ENCODE peak calls at places on chromosomes 2 and 18, in nine cellular contexts. One of them, this sample, is unnamed.

GRCh38 chr2:189015378-189015777 is 41.2 kb downstream of the COL3A1 start:
- DNase-seq in epithelial cell of prostate: no peak
- DNase-seq in RWPE1: no peak
- DNase-seq in HL-60: no peak
- DNase-seq in CD4-positive, alpha-beta T cell: no peak
- DNase-seq in IMR-90: no peak
- DNase-seq in CD8-positive, alpha-beta T cell: no peak
- DNase-seq in astrocyte: no peak
- DNase-seq in Karpas-422: no peak
- DNase-seq in this sample: no peak

GRCh38 chr2:56185582-56186046 is 1.8 kb downstream of the CCDC85A start:
- DNase-seq in epithelial cell of prostate: no peak
- DNase-seq in CD4-positive, alpha-beta T cell: no peak
- DNase-seq in IMR-90: no peak
- DNase-seq in Karpas-422: no peak
- DNase-seq in RWPE1: no peak
- DNase-seq in CD8-positive, alpha-beta T cell: no peak
- DNase-seq in HL-60: no peak
- DNase-seq in astrocyte: peak
- DNase-seq in this sample: no peak

GRCh38 chr18:77140030-77140429 is 7.4 kb upstream of the MBP start:
- DNase-seq in IMR-90: no peak
- DNase-seq in epithelial cell of prostate: no peak
- DNase-seq in Karpas-422: no peak
- DNase-seq in HL-60: peak
- DNase-seq in astrocyte: no peak
- DNase-seq in RWPE1: no peak
- DNase-seq in CD8-positive, alpha-beta T cell: no peak
- DNase-seq in CD4-positive, alpha-beta T cell: no peak
- DNase-seq in this sample: no peak

GRCh38 chr2:228135300-228135699 is 46.2 kb downstream of the SPHKAP start:
- DNase-seq in CD8-positive, alpha-beta T cell: no peak
- DNase-seq in HL-60: no peak
- DNase-seq in epithelial cell of prostate: no peak
- DNase-seq in Karpas-422: no peak
- DNase-seq in CD4-positive, alpha-beta T cell: no peak
- DNase-seq in IMR-90: no peak
- DNase-seq in astrocyte: no peak
- DNase-seq in RWPE1: no peak
- DNase-seq in this sample: no peak

GRCh38 chr2:120759543-120760331 is 24.1 kb downstream of the GLI2 start:
- DNase-seq in CD8-positive, alpha-beta T cell: no peak
- DNase-seq in RWPE1: no peak
- DNase-seq in astrocyte: no peak
- DNase-seq in HL-60: no peak
- DNase-seq in IMR-90: no peak
- DNase-seq in CD4-positive, alpha-beta T cell: no peak
- DNase-seq in epithelial cell of prostate: no peak
- DNase-seq in Karpas-422: no peak
- DNase-seq in this sample: no peak

GRCh38 chr2:241595600-241596140 is 37.1 kb downstream of the BOK start:
- DNase-seq in RWPE1: no peak
- DNase-seq in IMR-90: no peak
- DNase-seq in astrocyte: no peak
- DNase-seq in HL-60: no peak
- DNase-seq in CD4-positive, alpha-beta T cell: no peak
- DNase-seq in CD8-positive, alpha-beta T cell: no peak
- DNase-seq in epithelial cell of prostate: no peak
- DNase-seq in Karpas-422: no peak
- DNase-seq in this sample: peak

GRCh38 chr2:10039658-10040410 is 3.5 kb upstream of the KLF11 start:
- DNase-seq in CD8-positive, alpha-beta T cell: no peak
- DNase-seq in astrocyte: no peak
- DNase-seq in epithelial cell of prostate: no peak
- DNase-seq in HL-60: no peak
- DNase-seq in IMR-90: no peak
- DNase-seq in CD4-positive, alpha-beta T cell: no peak
- DNase-seq in RWPE1: no peak
- DNase-seq in Karpas-422: no peak
- DNase-seq in this sample: no peak

GRCh38 chr18:12397793-12398192 is 9.9 kb upstream of the PRELID3A start:
- DNase-seq in IMR-90: no peak
- DNase-seq in epithelial cell of prostate: no peak
- DNase-seq in CD4-positive, alpha-beta T cell: no peak
- DNase-seq in astrocyte: no peak
- DNase-seq in Karpas-422: no peak
- DNase-seq in CD8-positive, alpha-beta T cell: no peak
- DNase-seq in HL-60: no peak
- DNase-seq in RWPE1: no peak
- DNase-seq in this sample: no peak

GRCh38 chr2:92074549-92074898 is 2796.7 kb upstream of the TEKT4 start:
- DNase-seq in epithelial cell of prostate: no peak
- DNase-seq in CD8-positive, alpha-beta T cell: no peak
- DNase-seq in HL-60: no peak
- DNase-seq in CD4-positive, alpha-beta T cell: no peak
- DNase-seq in Karpas-422: no peak
- DNase-seq in IMR-90: no peak
- DNase-seq in RWPE1: no peak
- DNase-seq in astrocyte: no peak
- DNase-seq in this sample: no peak

GRCh38 chr2:92072461-92073035 is 2798.7 kb upstream of the TEKT4 start:
- DNase-seq in epithelial cell of prostate: no peak
- DNase-seq in Karpas-422: no peak
- DNase-seq in RWPE1: no peak
- DNase-seq in HL-60: no peak
- DNase-seq in CD8-positive, alpha-beta T cell: no peak
- DNase-seq in IMR-90: no peak
- DNase-seq in CD4-positive, alpha-beta T cell: no peak
- DNase-seq in astrocyte: no peak
- DNase-seq in this sample: no peak

GRCh38 chr2:92073036-92073814 is 2798.0 kb upstream of the TEKT4 start:
- DNase-seq in epithelial cell of prostate: no peak
- DNase-seq in CD8-positive, alpha-beta T cell: no peak
- DNase-seq in Karpas-422: no peak
- DNase-seq in HL-60: no peak
- DNase-seq in CD4-positive, alpha-beta T cell: no peak
- DNase-seq in IMR-90: no peak
- DNase-seq in astrocyte: no peak
- DNase-seq in RWPE1: no peak
- DNase-seq in this sample: no peak

GRCh38 chr2:92073815-92074548 is 2797.2 kb upstream of the TEKT4 start:
- DNase-seq in epithelial cell of prostate: no peak
- DNase-seq in CD4-positive, alpha-beta T cell: no peak
- DNase-seq in astrocyte: no peak
- DNase-seq in CD8-positive, alpha-beta T cell: no peak
- DNase-seq in RWPE1: no peak
- DNase-seq in HL-60: no peak
- DNase-seq in Karpas-422: no peak
- DNase-seq in IMR-90: no peak
- DNase-seq in this sample: no peak
- H3K27ac ChIP-seq in epithelial cell of prostate: no peak
- H3K27ac ChIP-seq in CD4-positive, alpha-beta T cell: no peak
- H3K27ac ChIP-seq in astrocyte: no peak
- H3K27ac ChIP-seq in CD8-positive, alpha-beta T cell: no peak
- H3K27ac ChIP-seq in RWPE1: no peak
- H3K27ac ChIP-seq in HL-60: no peak
- H3K27ac ChIP-seq in Karpas-422: no peak
- H3K27ac ChIP-seq in IMR-90: no peak
- H3K27ac ChIP-seq in this sample: no peak

GRCh38 chr2:166230024-166230723 is 102.4 kb upstream of the SCN1A start:
- DNase-seq in CD8-positive, alpha-beta T cell: no peak
- DNase-seq in astrocyte: peak
- DNase-seq in RWPE1: no peak
- DNase-seq in CD4-positive, alpha-beta T cell: no peak
- DNase-seq in HL-60: no peak
- DNase-seq in epithelial cell of prostate: no peak
- DNase-seq in Karpas-422: no peak
- DNase-seq in IMR-90: peak
- DNase-seq in this sample: no peak

GRCh38 chr2:166233244-166233643 is 105.4 kb upstream of the SCN1A start:
- DNase-seq in CD4-positive, alpha-beta T cell: no peak
- DNase-seq in HL-60: no peak
- DNase-seq in IMR-90: no peak
- DNase-seq in RWPE1: no peak
- DNase-seq in astrocyte: no peak
- DNase-seq in CD8-positive, alpha-beta T cell: no peak
- DNase-seq in epithelial cell of prostate: no peak
- DNase-seq in Karpas-422: no peak
- DNase-seq in this sample: no peak

GRCh38 chr2:166238176-166238575 is 110.4 kb upstream of the SCN1A start:
- DNase-seq in Karpas-422: no peak
- DNase-seq in CD8-positive, alpha-beta T cell: no peak
- DNase-seq in IMR-90: peak
- DNase-seq in epithelial cell of prostate: no peak
- DNase-seq in HL-60: no peak
- DNase-seq in astrocyte: no peak
- DNase-seq in RWPE1: no peak
- DNase-seq in CD4-positive, alpha-beta T cell: no peak
- DNase-seq in this sample: no peak

GRCh38 chr2:166230724-166231070 is 102.9 kb upstream of the SCN1A start:
- DNase-seq in RWPE1: no peak
- DNase-seq in IMR-90: no peak
- DNase-seq in astrocyte: no peak
- DNase-seq in epithelial cell of prostate: no peak
- DNase-seq in CD8-positive, alpha-beta T cell: no peak
- DNase-seq in HL-60: no peak
- DNase-seq in CD4-positive, alpha-beta T cell: no peak
- DNase-seq in Karpas-422: no peak
- DNase-seq in this sample: no peak

DNA sequence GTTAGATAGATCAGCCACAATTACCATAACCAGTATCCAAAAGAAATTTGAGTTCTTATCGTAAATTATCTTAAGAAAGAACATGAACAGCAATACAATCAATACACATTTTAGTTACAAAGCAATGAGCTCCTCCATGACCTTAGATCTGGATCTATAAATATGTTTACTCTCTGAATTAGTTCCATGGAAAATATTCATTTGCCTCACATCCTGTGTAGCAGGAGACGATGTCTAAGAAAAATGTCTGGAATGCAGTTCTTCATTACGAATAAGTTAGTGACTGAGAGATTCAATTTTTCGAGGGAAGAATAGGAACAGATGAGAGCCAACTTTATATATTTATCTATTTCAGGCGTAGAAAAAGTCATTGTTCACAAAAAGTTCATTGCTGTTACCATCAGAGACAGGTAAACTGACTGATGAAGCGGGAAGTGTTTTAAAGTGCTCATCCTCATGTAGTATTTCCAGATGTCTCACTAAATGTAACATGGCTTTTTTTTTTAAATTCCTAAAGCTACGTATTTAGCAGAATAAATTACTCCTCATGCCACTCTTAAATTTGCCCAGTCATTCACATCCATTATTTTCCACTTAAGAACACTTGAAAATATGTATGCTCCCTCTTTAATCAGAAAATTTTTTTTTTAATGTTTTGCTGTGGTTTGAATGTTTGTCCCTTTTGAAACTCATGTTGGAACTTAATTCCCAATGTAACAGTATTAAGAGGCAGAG is 106.5 kb upstream of the SCN1A start:
- DNase-seq in CD8-positive, alpha-beta T cell: no peak
- DNase-seq in CD4-positive, alpha-beta T cell: no peak
- DNase-seq in RWPE1: peak
- DNase-seq in IMR-90: peak
- DNase-seq in epithelial cell of prostate: no peak
- DNase-seq in Karpas-422: no peak
- DNase-seq in astrocyte: peak
- DNase-seq in HL-60: no peak
- DNase-seq in this sample: no peak
- H3K27ac ChIP-seq in CD8-positive, alpha-beta T cell: no peak
- H3K27ac ChIP-seq in CD4-positive, alpha-beta T cell: no peak
- H3K27ac ChIP-seq in RWPE1: no peak
- H3K27ac ChIP-seq in IMR-90: peak
- H3K27ac ChIP-seq in epithelial cell of prostate: peak
- H3K27ac ChIP-seq in Karpas-422: no peak
- H3K27ac ChIP-seq in astrocyte: peak
- H3K27ac ChIP-seq in HL-60: no peak
- H3K27ac ChIP-seq in this sample: no peak

GRCh38 chr2:169775765-169776482 is 22.7 kb upstream of the SSB start:
- DNase-seq in HL-60: no peak
- DNase-seq in CD4-positive, alpha-beta T cell: no peak
- DNase-seq in CD8-positive, alpha-beta T cell: no peak
- DNase-seq in epithelial cell of prostate: no peak
- DNase-seq in IMR-90: peak
- DNase-seq in Karpas-422: no peak
- DNase-seq in astrocyte: peak
- DNase-seq in RWPE1: no peak
- DNase-seq in this sample: no peak

GRCh38 chr2:169782513-169782912 is 16.2 kb upstream of the SSB start:
- DNase-seq in IMR-90: no peak
- DNase-seq in CD4-positive, alpha-beta T cell: no peak
- DNase-seq in Karpas-422: no peak
- DNase-seq in RWPE1: no peak
- DNase-seq in epithelial cell of prostate: no peak
- DNase-seq in CD8-positive, alpha-beta T cell: no peak
- DNase-seq in astrocyte: no peak
- DNase-seq in HL-60: no peak
- DNase-seq in this sample: no peak

GRCh38 chr2:169778421-169778820 is 20.2 kb upstream of the SSB start:
- DNase-seq in Karpas-422: no peak
- DNase-seq in IMR-90: no peak
- DNase-seq in HL-60: no peak
- DNase-seq in RWPE1: no peak
- DNase-seq in CD8-positive, alpha-beta T cell: no peak
- DNase-seq in astrocyte: no peak
- DNase-seq in CD4-positive, alpha-beta T cell: no peak
- DNase-seq in epithelial cell of prostate: no peak
- DNase-seq in this sample: no peak

GRCh38 chr2:169776483-169776802 is 22.2 kb upstream of the SSB start:
- DNase-seq in astrocyte: peak
- DNase-seq in CD8-positive, alpha-beta T cell: no peak
- DNase-seq in IMR-90: peak
- DNase-seq in Karpas-422: no peak
- DNase-seq in RWPE1: no peak
- DNase-seq in CD4-positive, alpha-beta T cell: no peak
- DNase-seq in HL-60: no peak
- DNase-seq in epithelial cell of prostate: no peak
- DNase-seq in this sample: no peak

DNA sequence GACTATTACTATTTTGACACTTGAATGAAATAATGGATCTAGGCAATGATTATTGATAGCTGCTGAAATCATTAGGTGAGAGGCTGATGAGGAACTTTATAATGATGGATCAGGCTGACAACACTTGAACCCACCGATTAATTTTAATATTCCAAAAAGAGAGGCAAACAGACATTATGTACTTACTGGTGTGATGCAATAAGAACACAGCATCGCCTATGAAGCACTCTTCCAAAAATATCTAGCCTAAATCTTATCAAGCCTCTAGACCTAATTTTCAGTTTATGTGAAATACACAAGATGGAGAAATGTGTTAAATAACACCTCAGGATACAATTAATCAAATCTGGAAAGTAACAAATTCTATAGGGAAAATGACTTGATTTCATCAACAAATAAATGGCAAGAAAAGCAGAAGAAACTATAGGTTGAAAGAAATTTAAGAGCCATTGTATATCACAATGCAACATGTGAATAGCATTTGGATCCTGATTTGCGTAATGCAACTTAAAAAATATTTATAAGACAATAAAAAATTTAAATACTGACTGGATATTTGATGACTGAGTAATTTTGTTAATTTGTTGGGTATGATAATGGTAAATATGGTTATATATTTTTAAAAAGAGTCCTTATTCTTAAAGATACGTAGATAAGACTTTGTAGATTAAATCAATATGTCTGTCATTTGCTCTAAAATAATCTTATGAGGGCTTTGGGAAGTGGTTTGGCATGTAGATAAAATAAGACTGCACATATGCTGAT is 17.2 kb upstream of the SSB start:
- DNase-seq in RWPE1: no peak
- DNase-seq in HL-60: no peak
- DNase-seq in Karpas-422: no peak
- DNase-seq in IMR-90: no peak
- DNase-seq in CD8-positive, alpha-beta T cell: no peak
- DNase-seq in astrocyte: no peak
- DNase-seq in CD4-positive, alpha-beta T cell: no peak
- DNase-seq in epithelial cell of prostate: no peak
- DNase-seq in this sample: no peak
- H3K27ac ChIP-seq in RWPE1: no peak
- H3K27ac ChIP-seq in HL-60: no peak
- H3K27ac ChIP-seq in Karpas-422: no peak
- H3K27ac ChIP-seq in IMR-90: no peak
- H3K27ac ChIP-seq in CD8-positive, alpha-beta T cell: no peak
- H3K27ac ChIP-seq in astrocyte: no peak
- H3K27ac ChIP-seq in CD4-positive, alpha-beta T cell: no peak
- H3K27ac ChIP-seq in epithelial cell of prostate: no peak
- H3K27ac ChIP-seq in this sample: no peak

DNA sequence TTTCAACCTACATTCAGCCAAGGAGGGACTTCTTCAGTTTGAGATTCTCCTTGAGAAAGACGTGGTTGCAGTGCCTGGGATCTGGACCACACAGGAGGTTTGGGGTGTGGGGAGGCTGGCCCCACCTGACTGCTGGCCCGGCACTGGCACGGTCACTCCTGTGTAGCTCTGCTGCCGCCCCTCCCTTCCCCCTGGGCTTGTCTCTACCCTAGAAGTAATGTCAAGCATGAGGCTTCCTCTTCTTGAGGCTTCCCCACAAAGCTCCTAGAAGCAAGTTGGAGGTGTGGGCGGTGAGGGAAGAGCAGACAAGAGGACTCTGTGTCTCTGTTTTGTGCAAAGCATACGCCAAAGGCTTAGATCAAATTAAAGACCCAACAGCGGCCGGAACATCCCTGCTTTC is 8.7 kb downstream of the KLHL29 start:
- DNase-seq in RWPE1: no peak
- DNase-seq in CD8-positive, alpha-beta T cell: no peak
- DNase-seq in CD4-positive, alpha-beta T cell: no peak
- DNase-seq in Karpas-422: no peak
- DNase-seq in epithelial cell of prostate: no peak
- DNase-seq in HL-60: no peak
- DNase-seq in astrocyte: no peak
- DNase-seq in IMR-90: no peak
- DNase-seq in this sample: no peak
- H3K27ac ChIP-seq in RWPE1: no peak
- H3K27ac ChIP-seq in CD8-positive, alpha-beta T cell: no peak
- H3K27ac ChIP-seq in CD4-positive, alpha-beta T cell: no peak
- H3K27ac ChIP-seq in Karpas-422: no peak
- H3K27ac ChIP-seq in epithelial cell of prostate: no peak
- H3K27ac ChIP-seq in HL-60: no peak
- H3K27ac ChIP-seq in astrocyte: no peak
- H3K27ac ChIP-seq in IMR-90: no peak
- H3K27ac ChIP-seq in this sample: no peak